ENCODE peak calls at places on chromosomes 13 and 19, in ten cellular contexts. V is stimulated activated CD4-positive, alpha-beta T cell treated with anti-CD3 and anti-CD28 coated beads, Interleukin-1b, Interleukin-23, amount 100 ng/mL, for 1 hour; L is progenitor cell of endocrine pancreas; G is DMS153; K is activated CD4-positive, CD25-positive, alpha-beta regulatory T cell; S is HEK293T; N is T follicular helper cell; W is AG20443; Z is breast epithelium; O is cerebellar cortex. E is an unnamed sample.

GRCh38 chr19:37217855-37218591 is at the start of gene ZNF383:
- DNase-seq in S (peak; percentile 82), L (peak; percentile 85), O (peak; percentile 95), V (peak; percentile 61), W (peak; percentile 92), N (peak; percentile 60), G (no peak), Z (peak; percentile 83), K (peak; percentile 65), E (peak; percentile 89)

GRCh38 chr13:94121686-94122085 is 357.8 kb downstream of the DCT start:
- DNase-seq in G (no peak), N (no peak), K (no peak), S (no peak), V (no peak), Z (no peak), O (no peak), L (no peak), W (peak; percentile 34), E (no peak)

GRCh38 chr13:49567501-49567900 is 17.9 kb downstream of the RCBTB1 start:
- DNase-seq in S (no peak), G (no peak), V (no peak), Z (no peak), O (no peak), W (no peak), K (no peak), L (no peak), N (no peak), E (no peak)

GRCh38 chr13:101556676-101557121 is 104.2 kb downstream of the ITGBL1 start:
- DNase-seq in K (no peak), V (no peak), W (peak; percentile 81), O (no peak), L (no peak), N (no peak), G (no peak), Z (no peak), S (no peak), E (no peak)

GRCh38 chr13:66586489-66586888 is 643.6 kb downstream of the PCDH9 start:
- DNase-seq in K (no peak), N (no peak), S (no peak), L (no peak), W (no peak), Z (no peak), V (no peak), G (no peak), O (no peak), E (no peak)

GRCh38 chr13:43153436-43154082 is 130.2 kb downstream of the DNAJC15 start:
- DNase-seq in S (no peak), V (no peak), K (no peak), L (no peak), W (no peak), O (no peak), N (no peak), Z (no peak), G (no peak), E (no peak)

GRCh38 chr19:28521614-28522544 is 691.1 kb downstream of the UQCRFS1 start:
- DNase-seq in N (no peak), V (no peak), S (no peak), L (no peak), O (no peak), W (no peak), Z (no peak), K (no peak), G (no peak), E (no peak)

GRCh38 chr13:47226516-47226915 is 329.7 kb upstream of the HTR2A start:
- DNase-seq in L (no peak), G (no peak), O (no peak), K (no peak), Z (no peak), W (no peak), V (no peak), S (no peak), N (no peak), E (no peak)

GRCh38 chr13:89878904-89879303 is 1468.6 kb upstream of the MIR17HG start:
- DNase-seq in G (no peak), O (no peak), V (no peak), K (no peak), N (no peak), Z (no peak), S (no peak), W (no peak), L (no peak), E (no peak)

GRCh38 chr13:26046639-26047038 is 5.2 kb downstream of the SHISA2 start:
- DNase-seq in L (no peak), S (no peak), G (no peak), K (no peak), N (no peak), Z (no peak), W (no peak), O (no peak), V (no peak), E (no peak)

GRCh38 chr19:29302002-29302928 is 89.3 kb upstream of the UQCRFS1 start:
- DNase-seq in G (no peak), V (no peak), K (no peak), S (no peak), L (no peak), O (no peak), N (no peak), Z (no peak), W (no peak), E (no peak)

GRCh38 chr19:28307460-28307859 is 905.5 kb downstream of the UQCRFS1 start:
- DNase-seq in Z (no peak), L (no peak), N (no peak), V (no peak), W (peak; percentile 39), K (no peak), O (no peak), S (no peak), G (no peak), E (no peak)

GRCh38 chr19:44576843-44577565 is 36.4 kb upstream of the IGSF23 start:
- DNase-seq in L (no peak), V (no peak), G (no peak), O (peak; percentile 30), N (no peak), W (no peak), S (peak; percentile 34), K (no peak), Z (no peak), E (no peak)

GRCh38 chr19:17001603-17002183 is 24.9 kb downstream of the CPAMD8 start:
- DNase-seq in K (peak; percentile 3), S (no peak), G (no peak), L (no peak), W (no peak), Z (no peak), V (no peak), O (no peak), N (peak; percentile 54), E (no peak)

GRCh38 chr19:22807061-22807835 is 23.3 kb upstream of the ZNF99 start:
- DNase-seq in O (no peak), S (no peak), K (no peak), V (no peak), N (no peak), W (no peak), Z (no peak), L (no peak), G (no peak), E (no peak)

GRCh38 chr13:61095885-61096284 is 319.8 kb downstream of the PCDH20 start:
- DNase-seq in S (no peak), N (no peak), Z (no peak), G (no peak), O (no peak), W (no peak), K (no peak), L (no peak), V (no peak), E (no peak)

GRCh38 chr13:87999791-88000190 is 328.6 kb downstream of the SLITRK5 start:
- DNase-seq in O (peak; percentile 14), L (no peak), Z (no peak), S (peak; percentile 11), G (no peak), V (no peak), W (peak; percentile 11), N (no peak), K (no peak), E (no peak)

GRCh38 chr19:6278740-6279619 is 795 bp downstream of the MLLT1 start:
- DNase-seq in K (no peak), Z (no peak), W (no peak), N (no peak), L (no peak), V (no peak), G (no peak), S (no peak), O (no peak), E (peak; percentile 46)

GRCh38 chr13:114066956-114067355 is 65.5 kb downstream of the RASA3 start:
- DNase-seq in G (no peak), Z (no peak), W (no peak), S (no peak), O (no peak), V (no peak), L (no peak), N (no peak), K (no peak), E (no peak)

GRCh38 chr19:21328402-21328801 is 808 bp downstream of the ZNF708 start:
- DNase-seq in K (no peak), S (no peak), Z (no peak), V (no peak), W (no peak), G (no peak), N (no peak), O (peak; percentile 29), L (no peak), E (no peak)

E was measured in ovary.